ENCODE peak calls at places on chromosomes 6 and 20, in seven cellular contexts. One of them, this sample, is unnamed.

GRCh38 chr6:53210821-53211220 is 62.2 kb upstream of the GCM1 start:
- DNase-seq in MM.1S: no peak
- DNase-seq in aorta: no peak
- DNase-seq in gastrocnemius medialis: no peak
- DNase-seq in CD4-positive, alpha-beta T cell: no peak
- DNase-seq in HL-60: no peak
- DNase-seq in endothelial cell of umbilical vein: no peak
- DNase-seq in this sample: no peak

GRCh38 chr6:4185419-4185818 is 50.0 kb upstream of the ECI2 start:
- DNase-seq in MM.1S: no peak
- DNase-seq in aorta: no peak
- DNase-seq in gastrocnemius medialis: no peak
- DNase-seq in CD4-positive, alpha-beta T cell: no peak
- DNase-seq in HL-60: no peak
- DNase-seq in endothelial cell of umbilical vein: no peak
- DNase-seq in this sample: no peak

GRCh38 chr6:48255094-48255493 is 144.1 kb upstream of the PTCHD4 start:
- DNase-seq in MM.1S: no peak
- DNase-seq in aorta: no peak
- DNase-seq in gastrocnemius medialis: no peak
- DNase-seq in CD4-positive, alpha-beta T cell: no peak
- DNase-seq in HL-60: no peak
- DNase-seq in endothelial cell of umbilical vein: no peak
- DNase-seq in this sample: no peak

GRCh38 chr6:133817460-133818047 is 71.4 kb upstream of the TCF21 start:
- DNase-seq in MM.1S: peak; percentile 32
- DNase-seq in aorta: no peak
- DNase-seq in gastrocnemius medialis: no peak
- DNase-seq in CD4-positive, alpha-beta T cell: peak; percentile 14
- DNase-seq in HL-60: no peak
- DNase-seq in endothelial cell of umbilical vein: no peak
- DNase-seq in this sample: no peak

GRCh38 chr6:97524846-97525245 is 241.8 kb upstream of the MMS22L start:
- DNase-seq in MM.1S: no peak
- DNase-seq in aorta: no peak
- DNase-seq in gastrocnemius medialis: no peak
- DNase-seq in CD4-positive, alpha-beta T cell: no peak
- DNase-seq in HL-60: no peak
- DNase-seq in endothelial cell of umbilical vein: no peak
- DNase-seq in this sample: no peak

GRCh38 chr6:54262956-54263355 is 45.3 kb upstream of the TINAG start:
- DNase-seq in MM.1S: no peak
- DNase-seq in aorta: no peak
- DNase-seq in gastrocnemius medialis: no peak
- DNase-seq in CD4-positive, alpha-beta T cell: no peak
- DNase-seq in HL-60: no peak
- DNase-seq in endothelial cell of umbilical vein: no peak
- DNase-seq in this sample: no peak

GRCh38 chr20:44402391-44403193 is 47.1 kb downstream of the HNF4A start:
- DNase-seq in MM.1S: no peak
- DNase-seq in aorta: peak; percentile 45
- DNase-seq in gastrocnemius medialis: no peak
- DNase-seq in CD4-positive, alpha-beta T cell: no peak
- DNase-seq in HL-60: no peak
- DNase-seq in endothelial cell of umbilical vein: no peak
- DNase-seq in this sample: no peak

GRCh38 chr6:44661221-44661609 is 273.7 kb downstream of the CDC5L start:
- DNase-seq in MM.1S: no peak
- DNase-seq in aorta: no peak
- DNase-seq in gastrocnemius medialis: no peak
- DNase-seq in CD4-positive, alpha-beta T cell: no peak
- DNase-seq in HL-60: no peak
- DNase-seq in endothelial cell of umbilical vein: no peak
- DNase-seq in this sample: no peak

GRCh38 chr20:61371501-61372150 is 119.6 kb downstream of the CDH4 start:
- DNase-seq in MM.1S: no peak
- DNase-seq in aorta: peak; percentile 20
- DNase-seq in gastrocnemius medialis: no peak
- DNase-seq in CD4-positive, alpha-beta T cell: no peak
- DNase-seq in HL-60: no peak
- DNase-seq in endothelial cell of umbilical vein: no peak
- DNase-seq in this sample: no peak

GRCh38 chr6:129507846-129508245 is 202.1 kb downstream of the ARHGAP18 start:
- DNase-seq in MM.1S: no peak
- DNase-seq in aorta: no peak
- DNase-seq in gastrocnemius medialis: no peak
- DNase-seq in CD4-positive, alpha-beta T cell: no peak
- DNase-seq in HL-60: no peak
- DNase-seq in endothelial cell of umbilical vein: no peak
- DNase-seq in this sample: no peak

GRCh38 chr20:45968801-45969711 is 2.9 kb downstream of the ZNF335 start:
- DNase-seq in MM.1S: no peak
- DNase-seq in aorta: peak; percentile 76
- DNase-seq in gastrocnemius medialis: no peak
- DNase-seq in CD4-positive, alpha-beta T cell: no peak
- DNase-seq in HL-60: no peak
- DNase-seq in endothelial cell of umbilical vein: no peak
- DNase-seq in this sample: peak; percentile 37

GRCh38 chr20:19367591-19367990 is 155.1 kb downstream of the SLC24A3 start:
- DNase-seq in MM.1S: no peak
- DNase-seq in aorta: no peak
- DNase-seq in gastrocnemius medialis: no peak
- DNase-seq in CD4-positive, alpha-beta T cell: no peak
- DNase-seq in HL-60: no peak
- DNase-seq in endothelial cell of umbilical vein: no peak
- DNase-seq in this sample: no peak

GRCh38 chr6:147852772-147853171 is 344.3 kb downstream of the SAMD5 start:
- DNase-seq in MM.1S: no peak
- DNase-seq in aorta: no peak
- DNase-seq in gastrocnemius medialis: no peak
- DNase-seq in CD4-positive, alpha-beta T cell: no peak
- DNase-seq in HL-60: no peak
- DNase-seq in endothelial cell of umbilical vein: peak; percentile 33
- DNase-seq in this sample: no peak

GRCh38 chr20:62961310-62961783 is 8.8 kb downstream of the SLC17A9 start:
- DNase-seq in MM.1S: no peak
- DNase-seq in aorta: no peak
- DNase-seq in gastrocnemius medialis: no peak
- DNase-seq in CD4-positive, alpha-beta T cell: no peak
- DNase-seq in HL-60: no peak
- DNase-seq in endothelial cell of umbilical vein: no peak
- DNase-seq in this sample: no peak

GRCh38 chr6:114084327-114084890 is 113.5 kb upstream of the HDAC2 start:
- DNase-seq in MM.1S: no peak
- DNase-seq in aorta: no peak
- DNase-seq in gastrocnemius medialis: no peak
- DNase-seq in CD4-positive, alpha-beta T cell: no peak
- DNase-seq in HL-60: no peak
- DNase-seq in endothelial cell of umbilical vein: no peak
- DNase-seq in this sample: no peak

GRCh38 chr20:46013826-46014516 is 5.3 kb downstream of the MMP9 start:
- DNase-seq in MM.1S: peak; percentile 68
- DNase-seq in aorta: no peak
- DNase-seq in gastrocnemius medialis: no peak
- DNase-seq in CD4-positive, alpha-beta T cell: peak; percentile 50
- DNase-seq in HL-60: no peak
- DNase-seq in endothelial cell of umbilical vein: peak; percentile 31
- DNase-seq in this sample: no peak

GRCh38 chr6:36129889-36130671 is at the start of gene MAPK13:
- DNase-seq in MM.1S: peak; percentile 62
- DNase-seq in aorta: no peak
- DNase-seq in gastrocnemius medialis: no peak
- DNase-seq in CD4-positive, alpha-beta T cell: no peak
- DNase-seq in HL-60: no peak
- DNase-seq in endothelial cell of umbilical vein: peak; percentile 37
- DNase-seq in this sample: peak; percentile 19

GRCh38 chr20:62428396-62429160 is 1.2 kb upstream of the RBBP8NL start:
- DNase-seq in MM.1S: no peak
- DNase-seq in aorta: no peak
- DNase-seq in gastrocnemius medialis: no peak
- DNase-seq in CD4-positive, alpha-beta T cell: no peak
- DNase-seq in HL-60: no peak
- DNase-seq in endothelial cell of umbilical vein: no peak
- DNase-seq in this sample: no peak

GRCh38 chr6:134537146-134537555 is 219.2 kb upstream of the SGK1 start:
- DNase-seq in MM.1S: no peak
- DNase-seq in aorta: no peak
- DNase-seq in gastrocnemius medialis: no peak
- DNase-seq in CD4-positive, alpha-beta T cell: no peak
- DNase-seq in HL-60: no peak
- DNase-seq in endothelial cell of umbilical vein: no peak
- DNase-seq in this sample: no peak

GRCh38 chr6:4039348-4039747 is 39.6 kb downstream of the FAM217A start:
- DNase-seq in MM.1S: no peak
- DNase-seq in aorta: no peak
- DNase-seq in gastrocnemius medialis: no peak
- DNase-seq in CD4-positive, alpha-beta T cell: no peak
- DNase-seq in HL-60: no peak
- DNase-seq in endothelial cell of umbilical vein: no peak
- DNase-seq in this sample: no peak

GRCh38 chr6:42372699-42373098 is 79.0 kb downstream of the TRERF1 start:
- DNase-seq in MM.1S: no peak
- DNase-seq in aorta: no peak
- DNase-seq in gastrocnemius medialis: no peak
- DNase-seq in CD4-positive, alpha-beta T cell: no peak
- DNase-seq in HL-60: no peak
- DNase-seq in endothelial cell of umbilical vein: no peak
- DNase-seq in this sample: no peak

GRCh38 chr6:112150363-112150762 is 63.0 kb downstream of the FAM229B start:
- DNase-seq in MM.1S: no peak
- DNase-seq in aorta: no peak
- DNase-seq in gastrocnemius medialis: no peak
- DNase-seq in CD4-positive, alpha-beta T cell: no peak
- DNase-seq in HL-60: no peak
- DNase-seq in endothelial cell of umbilical vein: no peak
- DNase-seq in this sample: no peak

GRCh38 chr6:33424855-33425667 is 5.2 kb downstream of the SYNGAP1 start:
- DNase-seq in MM.1S: no peak
- DNase-seq in aorta: peak; percentile 74
- DNase-seq in gastrocnemius medialis: no peak
- DNase-seq in CD4-positive, alpha-beta T cell: no peak
- DNase-seq in HL-60: no peak
- DNase-seq in endothelial cell of umbilical vein: no peak
- DNase-seq in this sample: no peak

GRCh38 chr6:46781478-46782378 is 11.5 kb upstream of the MEP1A start:
- DNase-seq in MM.1S: peak; percentile 63
- DNase-seq in aorta: no peak
- DNase-seq in gastrocnemius medialis: no peak
- DNase-seq in CD4-positive, alpha-beta T cell: no peak
- DNase-seq in HL-60: peak; percentile 42
- DNase-seq in endothelial cell of umbilical vein: peak; percentile 63
- DNase-seq in this sample: peak; percentile 72

GRCh38 chr6:138520463-138520862 is 21.2 kb upstream of the NHSL1 start:
- DNase-seq in MM.1S: peak; percentile 29
- DNase-seq in aorta: no peak
- DNase-seq in gastrocnemius medialis: no peak
- DNase-seq in CD4-positive, alpha-beta T cell: no peak
- DNase-seq in HL-60: no peak
- DNase-seq in endothelial cell of umbilical vein: peak; percentile 34
- DNase-seq in this sample: no peak

GRCh38 chr20:50163570-50164317 is 10.2 kb upstream of the PEDS1 start:
- DNase-seq in MM.1S: no peak
- DNase-seq in aorta: no peak
- DNase-seq in gastrocnemius medialis: peak; percentile 72
- DNase-seq in CD4-positive, alpha-beta T cell: no peak
- DNase-seq in HL-60: no peak
- DNase-seq in endothelial cell of umbilical vein: no peak
- DNase-seq in this sample: no peak

GRCh38 chr20:12963456-12963855 is 45.3 kb upstream of the SPTLC3 start:
- DNase-seq in MM.1S: no peak
- DNase-seq in aorta: no peak
- DNase-seq in gastrocnemius medialis: no peak
- DNase-seq in CD4-positive, alpha-beta T cell: no peak
- DNase-seq in HL-60: no peak
- DNase-seq in endothelial cell of umbilical vein: no peak
- DNase-seq in this sample: no peak

GRCh38 chr20:12965880-12966270 is 42.9 kb upstream of the SPTLC3 start:
- DNase-seq in MM.1S: no peak
- DNase-seq in aorta: no peak
- DNase-seq in gastrocnemius medialis: no peak
- DNase-seq in CD4-positive, alpha-beta T cell: no peak
- DNase-seq in HL-60: no peak
- DNase-seq in endothelial cell of umbilical vein: no peak
- DNase-seq in this sample: no peak

GRCh38 chr20:12965212-12965879 is 43.4 kb upstream of the SPTLC3 start:
- DNase-seq in MM.1S: no peak
- DNase-seq in aorta: no peak
- DNase-seq in gastrocnemius medialis: no peak
- DNase-seq in CD4-positive, alpha-beta T cell: no peak
- DNase-seq in HL-60: no peak
- DNase-seq in endothelial cell of umbilical vein: no peak
- DNase-seq in this sample: no peak

GRCh38 chr20:12966468-12967085 is 42.2 kb upstream of the SPTLC3 start:
- DNase-seq in MM.1S: peak; percentile 37
- DNase-seq in aorta: no peak
- DNase-seq in gastrocnemius medialis: no peak
- DNase-seq in CD4-positive, alpha-beta T cell: no peak
- DNase-seq in HL-60: no peak
- DNase-seq in endothelial cell of umbilical vein: peak; percentile 45
- DNase-seq in this sample: no peak

GRCh38 chr20:12961725-12962124 is 47.0 kb upstream of the SPTLC3 start:
- DNase-seq in MM.1S: no peak
- DNase-seq in aorta: no peak
- DNase-seq in gastrocnemius medialis: no peak
- DNase-seq in CD4-positive, alpha-beta T cell: no peak
- DNase-seq in HL-60: no peak
- DNase-seq in endothelial cell of umbilical vein: no peak
- DNase-seq in this sample: no peak
- H3K27me3 ChIP-seq in MM.1S: no peaks in the 10 kb centered on the region
- H3K27me3 ChIP-seq in aorta: no peaks in the 10 kb centered on the region
- H3K27me3 ChIP-seq in gastrocnemius medialis: no peaks in the 10 kb centered on the region
- H3K27me3 ChIP-seq in CD4-positive, alpha-beta T cell: no peaks in the 10 kb centered on the region
- H3K27me3 ChIP-seq in HL-60: no peaks in the 10 kb centered on the region
- H3K27me3 ChIP-seq in endothelial cell of umbilical vein: no peaks in the 10 kb centered on the region
- H3K27me3 ChIP-seq in this sample: no peaks in the 10 kb centered on the region

GRCh38 chr6:25389501-25389900 is 110.3 kb downstream of the CARMIL1 start:
- DNase-seq in MM.1S: no peak
- DNase-seq in aorta: no peak
- DNase-seq in gastrocnemius medialis: no peak
- DNase-seq in CD4-positive, alpha-beta T cell: no peak
- DNase-seq in HL-60: no peak
- DNase-seq in endothelial cell of umbilical vein: peak; percentile 91
- DNase-seq in this sample: no peak
- H3K27ac ChIP-seq in MM.1S: peak overlapping the region; percentile 90
- H3K27ac ChIP-seq in aorta: no peak overlapping the region
- H3K27ac ChIP-seq in gastrocnemius medialis: no peak overlapping the region
- H3K27ac ChIP-seq in CD4-positive, alpha-beta T cell: no peak overlapping the region
- H3K27ac ChIP-seq in HL-60: no peak overlapping the region
- H3K27ac ChIP-seq in endothelial cell of umbilical vein: no peak overlapping the region
- H3K27ac ChIP-seq in this sample: no peak overlapping the region

GRCh38 chr6:30446259-30446658 is 43.0 kb upstream of the HLA-E start:
- DNase-seq in MM.1S: no peak
- DNase-seq in aorta: no peak
- DNase-seq in gastrocnemius medialis: no peak
- DNase-seq in CD4-positive, alpha-beta T cell: no peak
- DNase-seq in HL-60: no peak
- DNase-seq in endothelial cell of umbilical vein: no peak
- DNase-seq in this sample: no peak
- H3K27me3 ChIP-seq in MM.1S: peaks cover 91% of the 10 kb centered on the region
- H3K27me3 ChIP-seq in aorta: peaks cover 2% of the 10 kb centered on the region
- H3K27me3 ChIP-seq in gastrocnemius medialis: peaks cover 22% of the 10 kb centered on the region
- H3K27me3 ChIP-seq in CD4-positive, alpha-beta T cell: peaks cover 83% of the 10 kb centered on the region
- H3K27me3 ChIP-seq in HL-60: peaks cover 70% of the 10 kb centered on the region
- H3K27me3 ChIP-seq in endothelial cell of umbilical vein: peaks cover 92% of the 10 kb centered on the region
- H3K27me3 ChIP-seq in this sample: no peaks in the 10 kb centered on the region

GRCh38 chr6:31814677-31815024 is 432 bp downstream of the HSPA1L start:
- DNase-seq in MM.1S: no peak
- DNase-seq in aorta: peak; percentile 98
- DNase-seq in gastrocnemius medialis: peak; percentile 98
- DNase-seq in CD4-positive, alpha-beta T cell: peak; percentile 34
- DNase-seq in HL-60: no peak
- DNase-seq in endothelial cell of umbilical vein: peak; percentile 96
- DNase-seq in this sample: peak; percentile 98
- H3K27ac ChIP-seq in MM.1S: no peak overlapping the region
- H3K27ac ChIP-seq in aorta: peak overlapping the region; percentile 65
- H3K27ac ChIP-seq in gastrocnemius medialis: peak overlapping the region; percentile 99
- H3K27ac ChIP-seq in CD4-positive, alpha-beta T cell: peak overlapping the region; percentile 81
- H3K27ac ChIP-seq in HL-60: no peak overlapping the region
- H3K27ac ChIP-seq in endothelial cell of umbilical vein: peak overlapping the region; percentile 65
- H3K27ac ChIP-seq in this sample: peak overlapping the region; percentile 97